ENCODE peak calls at places on chromosomes 4 and X, in nine cellular contexts. P is cardiac muscle cell; D is aorta; X is transverse colon; W is right cardiac atrium; V is lung; J is CD4-positive, alpha-beta T cell; R is endodermal cell; F is OCI-LY7. Y is an unnamed sample.
A peak's percentile ranks its signal among the peaks of the same experiment; 100 is the strongest.

GRCh38 chrX:70013483-70014222 is 36.1 kb downstream of the AWAT2 start:
- DNase-seq in P (peak; percentile 71), D (no peak), X (no peak), W (peak; percentile 82), V (no peak), J (no peak), R (no peak), F (no peak), Y (no peak)

GRCh38 chr4:39998659-39999345 is 21.1 kb upstream of the PDS5A start:
- DNase-seq in P (no peak), D (no peak), X (no peak), W (no peak), V (no peak), J (no peak), R (peak; percentile 68), F (no peak), Y (no peak)

GRCh38 chrX:135327299-135327698 is 18.0 kb downstream of the ETDC start:
- DNase-seq in P (peak; percentile 86), D (no peak), X (no peak), W (no peak), V (no peak), J (no peak), R (no peak), F (no peak), Y (no peak)

GRCh38 chrX:143873343-143873742 is 10.5 kb upstream of the UBE2NL start:
- DNase-seq in P (peak; percentile 32), D (no peak), X (no peak), W (no peak), V (no peak), J (no peak), R (no peak), F (no peak), Y (no peak)

GRCh38 chr4:25406081-25406692 is 29.1 kb downstream of the ANAPC4 start:
- DNase-seq in P (peak; percentile 62), D (no peak), X (no peak), W (no peak), V (no peak), J (no peak), R (no peak), F (no peak), Y (no peak)

GRCh38 chrX:36684053-36684452 is 324.1 kb upstream of the FAM47C start:
- DNase-seq in P (no peak), D (no peak), X (no peak), W (no peak), V (no peak), J (no peak), R (no peak), F (no peak), Y (no peak)

GRCh38 chrX:102835504-102836146 is 101.4 kb upstream of the RAB40AL start:
- DNase-seq in P (peak; percentile 51), D (no peak), X (no peak), W (no peak), V (no peak), J (no peak), R (peak; percentile 76), F (peak; percentile 4), Y (no peak)

GRCh38 chr4:138632856-138633255 is 382.7 kb upstream of the NOCT start:
- DNase-seq in P (no peak), D (no peak), X (no peak), W (no peak), V (no peak), J (no peak), R (no peak), F (no peak), Y (no peak)

GRCh38 chr4:168803727-168804126 is 206.3 kb downstream of the CBR4 start:
- DNase-seq in P (peak; percentile 74), D (no peak), X (no peak), W (no peak), V (no peak), J (no peak), R (peak; percentile 78), F (no peak), Y (no peak)

GRCh38 chr4:74536557-74536956 is 91.6 kb downstream of the AREG start:
- DNase-seq in P (peak; percentile 56), D (no peak), X (no peak), W (no peak), V (no peak), J (no peak), R (no peak), F (no peak), Y (no peak)

GRCh38 chrX:95733426-95733825 is 951.2 kb upstream of the DIAPH2 start:
- DNase-seq in P (no peak), D (no peak), X (no peak), W (no peak), V (no peak), J (no peak), R (no peak), F (no peak), Y (no peak)

GRCh38 chr4:182010876-182011275 is 232.3 kb upstream of the TENM3 start:
- DNase-seq in P (peak; percentile 12), D (no peak), X (no peak), W (no peak), V (no peak), J (no peak), R (no peak), F (no peak), Y (no peak)

GRCh38 chr4:107036602-107037151 is 564 bp upstream of the DKK2 start:
- DNase-seq in P (no peak), D (no peak), X (no peak), W (no peak), V (no peak), J (no peak), R (no peak), F (no peak), Y (peak; percentile 60)

GRCh38 chr4:67750691-67751090 is 3.5 kb downstream of the GNRHR start:
- DNase-seq in P (no peak), D (no peak), X (no peak), W (no peak), V (no peak), J (no peak), R (no peak), F (no peak), Y (no peak)

GRCh38 chrX:108485960-108486359 is 46.3 kb downstream of the COL4A5 start:
- DNase-seq in P (no peak), D (no peak), X (no peak), W (no peak), V (no peak), J (no peak), R (no peak), F (no peak), Y (no peak)

GRCh38 chr4:189285377-189285776 is 655.3 kb upstream of the FRG1 start:
- DNase-seq in P (no peak), D (no peak), X (no peak), W (no peak), V (no peak), J (no peak), R (peak; percentile 74), F (no peak), Y (no peak)

GRCh38 chrX:71622347-71623104 is 4.2 kb upstream of the CXCR3 start:
- DNase-seq in P (peak; percentile 83), D (peak; percentile 88), X (peak; percentile 87), W (peak; percentile 93), V (peak; percentile 82), J (peak; percentile 47), R (peak; percentile 88), F (peak; percentile 76), Y (peak; percentile 93)

GRCh38 chr4:73872331-73873108 is 3.3 kb downstream of the CXCL1 start:
- DNase-seq in P (peak; percentile 61), D (no peak), X (no peak), W (no peak), V (no peak), J (no peak), R (no peak), F (no peak), Y (no peak)

GRCh38 chr4:102557636-102558035 is 56.5 kb downstream of the NFKB1 start:
- DNase-seq in P (no peak), D (no peak), X (no peak), W (no peak), V (no peak), J (no peak), R (no peak), F (no peak), Y (no peak)

GRCh38 chr4:33467291-33467690 is 2747.1 kb downstream of the PCDH7 start:
- DNase-seq in P (no peak), D (no peak), X (no peak), W (no peak), V (no peak), J (no peak), R (peak; percentile 62), F (no peak), Y (no peak)

DNA sequence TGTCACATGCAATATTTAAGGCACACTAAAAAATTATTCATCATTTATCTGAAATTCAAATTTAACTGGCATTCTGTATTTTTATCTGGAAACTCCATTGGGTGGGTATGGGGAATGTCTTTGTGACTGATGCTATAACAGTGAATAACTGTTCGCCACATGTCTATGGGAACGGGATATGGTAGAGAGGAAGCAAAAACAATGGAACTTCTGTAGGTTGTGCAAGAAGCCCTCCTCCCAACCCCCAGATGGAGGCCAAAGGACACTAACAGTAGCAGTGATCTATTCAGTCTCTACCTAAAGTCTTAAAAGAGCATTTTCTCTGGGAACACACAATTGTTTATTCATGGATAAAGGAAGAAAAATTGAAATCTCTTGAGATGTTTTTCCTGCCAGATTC is 57.1 kb upstream of the PLAC8 start:
- DNase-seq in P (peak; percentile 63), D (no peak), X (no peak), W (no peak), V (no peak), J (no peak), R (no peak), F (no peak), Y (no peak)
- H3K27ac ChIP-seq in P (no peak overlapping the region), D (no peak overlapping the region), X (no peak overlapping the region), W (no peak overlapping the region), V (no peak overlapping the region), J (no peak overlapping the region), R (no peak overlapping the region), F (no peak overlapping the region), Y (no peak overlapping the region)

DNA sequence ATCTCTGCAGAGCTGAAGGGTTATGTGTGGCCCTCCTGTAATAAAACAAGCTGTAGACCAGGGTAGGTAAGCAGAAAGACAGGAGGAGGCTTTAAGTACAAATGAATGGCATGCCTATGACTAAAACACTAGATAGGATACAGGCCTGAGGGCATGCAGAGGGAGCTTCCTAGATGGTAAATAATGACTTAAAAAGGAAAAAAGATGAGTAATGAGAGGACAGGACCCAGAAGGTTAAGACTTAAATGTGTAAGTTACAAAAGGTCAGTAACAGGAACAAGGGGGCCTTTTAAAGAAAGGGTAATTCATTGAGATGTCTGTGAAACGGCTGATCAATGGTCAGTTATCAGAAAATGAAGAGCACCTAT is 194.8 kb downstream of the SOWAHB start:
- DNase-seq in P (no peak), D (no peak), X (no peak), W (no peak), V (no peak), J (no peak), R (no peak), F (no peak), Y (no peak)
- H3K27ac ChIP-seq in P (no peak overlapping the region), D (peak overlapping the region; percentile 94), X (peak overlapping the region; percentile 88), W (no peak overlapping the region), V (no peak overlapping the region), J (no peak overlapping the region), R (no peak overlapping the region), F (no peak overlapping the region), Y (peak overlapping the region; percentile 49)

GRCh38 chr4:148203056-148203898 is 238.9 kb downstream of the NR3C2 start:
- DNase-seq in P (no peak), D (no peak), X (no peak), W (no peak), V (no peak), J (no peak), R (no peak), F (no peak), Y (no peak)
- H3K27ac ChIP-seq in P (peak overlapping the region; percentile 87), D (no peak overlapping the region), X (no peak overlapping the region), W (peak overlapping the region; percentile 8), V (no peak overlapping the region), J (no peak overlapping the region), R (no peak overlapping the region), F (no peak overlapping the region), Y (no peak overlapping the region)

GRCh38 chr4:38243385-38244053 is 283.3 kb downstream of the PTTG2 start:
- DNase-seq in P (peak; percentile 23), D (no peak), X (peak; percentile 20), W (no peak), V (no peak), J (no peak), R (no peak), F (no peak), Y (no peak)
- H3K27ac ChIP-seq in P (no peak overlapping the region), D (no peak overlapping the region), X (peak overlapping the region; percentile 29), W (no peak overlapping the region), V (no peak overlapping the region), J (no peak overlapping the region), R (no peak overlapping the region), F (no peak overlapping the region), Y (no peak overlapping the region)